ENCODE peak calls at places on chromosomes 12 and 14, in seven cellular contexts. V, K, R, L, P, X and A are unnamed samples.
A peak's percentile ranks its signal among the peaks of the same experiment; 100 is the strongest.

GRCh38 chr14:32779845-32780244 is 158.8 kb upstream of the NPAS3 start:
- DNase-seq in V (no peak), K (no peak), R (no peak), L (no peak), P (no peak), X (no peak), A (no peak)

GRCh38 chr12:124745891-124746570 is 117.6 kb downstream of the SCARB1 start:
- DNase-seq in V (peak; percentile 96), K (peak; percentile 90), R (peak; percentile 94), L (peak; percentile 84), P (peak; percentile 86), X (peak; percentile 77), A (peak; percentile 51)

GRCh38 chr12:27780612-27781408 is 774 bp upstream of the MANSC4 start:
- DNase-seq in V (no peak), K (peak; percentile 13), R (peak; percentile 74), L (peak; percentile 27), P (peak; percentile 62), X (no peak), A (no peak)

GRCh38 chr12:13256705-13257045 is 60.1 kb downstream of the EMP1 start:
- DNase-seq in V (no peak), K (no peak), R (no peak), L (no peak), P (no peak), X (no peak), A (no peak)

GRCh38 chr12:113684053-113684907 is 212.6 kb upstream of the LHX5 start:
- DNase-seq in V (no peak), K (no peak), R (peak; percentile 40), L (peak; percentile 28), P (no peak), X (peak; percentile 9), A (peak; percentile 30)

GRCh38 chr12:132560421-132560830 is 50.0 kb downstream of the LRCOL1 start:
- DNase-seq in V (no peak), K (peak; percentile 58), R (peak; percentile 16), L (no peak), P (peak; percentile 42), X (no peak), A (peak; percentile 15)

GRCh38 chr12:64757778-64758177 is 1.4 kb downstream of the GNS start:
- DNase-seq in V (no peak), K (no peak), R (no peak), L (no peak), P (no peak), X (no peak), A (no peak)

GRCh38 chr12:131755305-131756113 is 44.6 kb downstream of the SFSWAP start:
- DNase-seq in V (no peak), K (peak; percentile 30), R (peak; percentile 9), L (peak; percentile 4), P (peak; percentile 18), X (no peak), A (peak; percentile 32)

GRCh38 chr14:105119410-105120025 is 49.1 kb downstream of the JAG2 start:
- DNase-seq in V (peak; percentile 42), K (no peak), R (no peak), L (no peak), P (no peak), X (no peak), A (no peak)

GRCh38 chr12:97575792-97576191 is 113.2 kb downstream of the RMST start:
- DNase-seq in V (no peak), K (peak; percentile 18), R (no peak), L (no peak), P (no peak), X (no peak), A (no peak)

GRCh38 chr12:56224954-56225353 is 812 bp downstream of the NABP2 start:
- DNase-seq in V (no peak), K (no peak), R (no peak), L (no peak), P (no peak), X (no peak), A (no peak)

GRCh38 chr12:105024926-105025325 is 38.8 kb downstream of the NOPCHAP1 start:
- DNase-seq in V (no peak), K (no peak), R (no peak), L (no peak), P (no peak), X (no peak), A (no peak)

GRCh38 chr12:114664661-114665320 is 19.2 kb downstream of the TBX3 start:
- DNase-seq in V (no peak), K (peak; percentile 36), R (peak; percentile 52), L (no peak), P (no peak), X (no peak), A (no peak)

GRCh38 chr14:104805326-104805678 is 4.4 kb downstream of the ZBTB42 start:
- DNase-seq in V (no peak), K (no peak), R (peak; percentile 93), L (peak; percentile 79), P (peak; percentile 38), X (no peak), A (no peak)

GRCh38 chr14:22535916-22536315 is 53.1 kb downstream of the DAD1 start:
- DNase-seq in V (no peak), K (no peak), R (no peak), L (no peak), P (no peak), X (no peak), A (no peak)

GRCh38 chr14:96090441-96091148 is 51.4 kb downstream of the C14orf132 start:
- DNase-seq in V (peak; percentile 80), K (peak; percentile 70), R (peak; percentile 77), L (peak; percentile 50), P (peak; percentile 75), X (no peak), A (peak; percentile 40)

GRCh38 chr12:6867407-6868210 is at the start of gene TPI1:
- DNase-seq in V (peak; percentile 82), K (peak; percentile 94), R (peak; percentile 83), L (peak; percentile 65), P (peak; percentile 69), X (peak; percentile 74), A (peak; percentile 25)

GRCh38 chr14:44316647-44317432 is 190.2 kb downstream of the FSCB start:
- DNase-seq in V (no peak), K (peak; percentile 85), R (peak; percentile 14), L (peak; percentile 95), P (peak; percentile 37), X (no peak), A (peak; percentile 68)

GRCh38 chr14:90344920-90345557 is 13.3 kb upstream of the NRDE2 start:
- DNase-seq in V (no peak), K (no peak), R (no peak), L (no peak), P (no peak), X (no peak), A (no peak)

GRCh38 chr12:53051058-53051880 is 1.4 kb downstream of the TNS2 start:
- DNase-seq in V (peak; percentile 88), K (peak; percentile 74), R (peak; percentile 66), L (peak; percentile 63), P (no peak), X (no peak), A (no peak)

GRCh38 chr14:22318951-22319350 is 270.1 kb downstream of the DAD1 start:
- DNase-seq in V (no peak), K (no peak), R (no peak), L (no peak), P (no peak), X (no peak), A (no peak)

GRCh38 chr14:89912667-89913211 is 41.8 kb downstream of the EFCAB11 start:
- DNase-seq in V (no peak), K (peak; percentile 84), R (peak; percentile 94), L (peak; percentile 97), P (peak; percentile 84), X (no peak), A (peak; percentile 90)

GRCh38 chr12:93127582-93128331 is 198.7 kb upstream of the EEA1 start:
- DNase-seq in V (no peak), K (peak; percentile 88), R (peak; percentile 76), L (peak; percentile 59), P (peak; percentile 93), X (no peak), A (no peak)

GRCh38 chr14:31510855-31511254 is 23.0 kb upstream of the GPR33 start:
- DNase-seq in V (no peak), K (no peak), R (no peak), L (no peak), P (no peak), X (no peak), A (no peak)

GRCh38 chr12:20367731-20368652 is at the start of gene PDE3A:
- DNase-seq in V (peak; percentile 79), K (peak; percentile 82), R (peak; percentile 83), L (peak; percentile 82), P (no peak), X (peak; percentile 61), A (no peak)

GRCh38 chr14:91392623-91393303 is 24.9 kb downstream of the CCDC88C start:
- DNase-seq in V (no peak), K (no peak), R (no peak), L (no peak), P (no peak), X (no peak), A (no peak)

GRCh38 chr12:109920266-109920780 is 20.2 kb downstream of the TCHP start:
- DNase-seq in V (no peak), K (no peak), R (no peak), L (no peak), P (no peak), X (no peak), A (no peak)